ENCODE peak calls at places on chromosomes 6 and 20, in seven cellular contexts. Q is transverse colon, J is HepG2, B is tibial nerve, W is ovary, P is uterus, V is K562. M is an unnamed sample.

GRCh38 chr20:3173582-3174441 is 463 bp upstream of the LZTS3 start:
- DNase-seq in V (peak), P (peak), Q (peak), B (peak), W (peak), J (peak), M (peak)

GRCh38 chr20:63366658-63367360 is 5.7 kb upstream of the CHRNA4 start:
- DNase-seq in B (no peak), V (no peak), P (no peak), W (no peak), Q (no peak), J (no peak), M (no peak)

GRCh38 chr6:125674230-125674629 is 75.2 kb upstream of the HEY2 start:
- DNase-seq in V (no peak), Q (no peak), P (no peak), W (no peak), J (no peak), B (no peak), M (no peak)

GRCh38 chr20:46461808-46462207 is 51.6 kb downstream of the ZNF334 start:
- DNase-seq in P (no peak), W (no peak), Q (no peak), J (no peak), V (no peak), B (no peak), M (no peak)

GRCh38 chr6:81401970-81402690 is 350.4 kb downstream of the TENT5A start:
- DNase-seq in P (no peak), W (no peak), J (no peak), B (no peak), Q (no peak), V (no peak), M (no peak)

GRCh38 chr6:33428219-33428890 is 8.5 kb downstream of the SYNGAP1 start:
- DNase-seq in J (peak), P (no peak), Q (peak), B (no peak), W (no peak), V (peak), M (no peak)

GRCh38 chr6:20008081-20008480 is 170.9 kb downstream of the ID4 start:
- DNase-seq in J (no peak), P (no peak), B (no peak), Q (no peak), V (no peak), W (no peak), M (no peak)

GRCh38 chr6:88013554-88013953 is 34.1 kb upstream of the SPACA1 start:
- DNase-seq in V (no peak), B (no peak), Q (no peak), J (no peak), P (no peak), W (no peak), M (no peak)

GRCh38 chr20:7765221-7765620 is 175.0 kb downstream of the HAO1 start:
- DNase-seq in V (no peak), J (no peak), W (no peak), B (no peak), Q (no peak), P (no peak), M (no peak)

DNA sequence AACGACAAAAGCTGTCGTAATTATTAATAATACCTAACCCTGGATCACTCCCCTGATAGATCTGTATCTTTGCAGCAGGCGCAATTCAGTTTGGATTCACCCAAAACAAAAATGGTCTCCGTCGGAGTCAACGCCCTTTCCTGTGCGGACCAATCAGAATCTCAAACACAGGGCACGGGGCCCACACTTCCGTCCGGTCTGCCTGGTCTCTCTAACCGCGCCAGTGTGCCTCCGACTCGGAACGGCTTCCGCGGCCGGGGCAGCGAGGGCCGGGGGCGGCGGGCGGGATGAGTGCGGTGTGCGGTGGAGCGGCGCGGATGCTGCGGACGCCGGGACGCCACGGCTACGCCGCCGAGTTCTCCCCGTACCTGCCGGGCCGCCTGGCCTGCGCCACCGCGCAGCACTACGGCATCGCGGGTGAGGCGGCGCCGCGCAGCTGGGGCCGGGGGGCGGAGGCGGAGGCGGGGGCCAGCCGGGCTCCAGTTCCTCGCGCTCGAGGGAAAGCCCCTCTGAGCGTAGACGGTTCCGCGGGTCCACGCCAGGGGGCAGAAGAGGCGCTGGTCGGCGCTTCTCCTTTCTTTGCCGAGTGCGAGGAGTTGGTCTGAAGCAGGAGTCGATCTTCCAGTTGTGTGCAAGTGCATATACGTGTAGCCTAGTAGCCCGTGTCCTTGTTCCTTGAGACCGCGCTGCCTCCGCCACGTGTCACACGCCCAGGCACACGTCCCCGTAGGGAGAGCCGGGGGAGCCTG is at the start of gene PEX7:
- DNase-seq in P (peak), J (peak), Q (peak), B (peak), W (peak), V (peak), M (peak)
- TF ChIP-seq POLR2A in P (no peak), J (no peak), Q (peak), B (no peak), W (peak), V (peak), M (no peak)

GRCh38 chr6:7542065-7542877 is 800 bp downstream of the DSP start:
- DNase-seq in J (no peak), P (no peak), B (no peak), Q (peak), V (no peak), W (no peak), M (peak)
- H3K27ac ChIP-seq in J (peak), P (peak), B (peak), Q (peak), V (no peak), W (no peak), M (peak)

GRCh38 chr20:14830466-14830865 is 493.1 kb upstream of the FLRT3 start:
- DNase-seq in P (no peak), V (no peak), Q (no peak), B (no peak), J (no peak), W (no peak), M (no peak)

GRCh38 chr20:14828459-14828858 is 491.0 kb upstream of the FLRT3 start:
- DNase-seq in V (no peak), B (no peak), P (no peak), J (no peak), Q (no peak), W (no peak), M (no peak)

GRCh38 chr20:14829897-14830296 is 492.5 kb upstream of the FLRT3 start:
- DNase-seq in V (no peak), W (no peak), B (no peak), P (no peak), J (no peak), Q (no peak), M (no peak)

GRCh38 chr20:14830899-14831298 is 493.5 kb upstream of the FLRT3 start:
- DNase-seq in J (no peak), W (no peak), P (no peak), V (no peak), B (no peak), Q (no peak), M (no peak)

DNA sequence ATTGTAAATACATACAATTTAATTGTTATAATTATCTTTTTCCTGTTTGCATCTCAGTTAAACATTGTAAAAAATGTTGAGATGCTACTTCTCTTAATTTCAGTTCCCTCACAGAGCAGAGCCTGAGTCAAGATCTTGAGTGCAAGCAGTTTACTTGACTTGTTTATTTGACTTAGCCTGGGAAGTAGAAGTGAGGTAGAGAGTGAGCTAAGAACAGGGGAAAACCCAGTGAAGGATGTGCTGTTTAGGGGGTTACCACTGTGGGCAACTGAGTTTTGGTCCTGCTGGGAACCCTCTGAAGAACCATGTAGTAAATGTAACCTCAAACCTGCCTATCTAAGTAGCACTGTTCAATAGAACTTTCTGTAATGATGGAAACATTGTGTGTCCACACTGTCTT is 495.2 kb upstream of the FLRT3 start:
- DNase-seq in W (no peak), B (no peak), Q (no peak), V (no peak), P (no peak), J (no peak), M (no peak)
- TF ChIP-seq POLR2A in W (no peak), B (no peak), Q (no peak), V (no peak), P (no peak), J (no peak), M (no peak)

GRCh38 chr6:4571011-4571410 is 205.2 kb upstream of the CDYL start:
- DNase-seq in P (no peak), V (no peak), J (no peak), W (no peak), Q (no peak), B (no peak), M (no peak)

GRCh38 chr6:4575724-4576123 is 200.5 kb upstream of the CDYL start:
- DNase-seq in J (no peak), Q (no peak), W (no peak), P (no peak), V (no peak), B (no peak), M (no peak)

GRCh38 chr6:4568138-4568537 is 208.1 kb upstream of the CDYL start:
- DNase-seq in B (no peak), W (no peak), V (no peak), J (no peak), P (no peak), Q (no peak), M (no peak)

GRCh38 chr6:4577406-4577805 is 198.8 kb upstream of the CDYL start:
- DNase-seq in V (no peak), P (no peak), Q (no peak), B (no peak), W (no peak), J (no peak), M (peak)

GRCh38 chr6:4573958-4574481 is 202.2 kb upstream of the CDYL start:
- DNase-seq in V (no peak), J (no peak), W (no peak), Q (no peak), P (no peak), B (no peak), M (no peak)
- H3K27ac ChIP-seq in V (no peak), J (no peak), W (no peak), Q (no peak), P (no peak), B (no peak), M (no peak)

DNA sequence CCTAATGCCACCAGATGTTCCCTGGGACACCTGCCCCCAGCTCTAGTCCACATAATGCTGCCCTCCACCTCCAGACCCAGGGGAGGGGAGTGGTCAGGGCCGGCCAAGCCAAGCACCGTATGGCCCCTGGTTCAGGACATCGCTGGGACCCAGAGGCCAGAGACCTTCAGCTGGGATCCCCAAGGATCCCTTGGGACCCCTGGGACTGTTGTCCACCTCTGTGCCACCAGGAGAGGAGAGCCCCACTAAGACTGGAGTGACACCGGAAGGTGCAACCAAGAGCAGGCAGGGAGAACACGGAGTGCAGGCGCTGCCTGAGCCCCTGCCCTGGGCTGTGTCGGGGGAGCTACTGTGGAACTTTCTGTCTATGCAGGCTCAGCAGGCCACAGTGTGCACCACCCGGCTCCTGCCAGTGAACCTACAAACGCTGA is 43.6 kb downstream of the CTCFL start:
- DNase-seq in J (no peak), P (no peak), W (no peak), B (no peak), V (no peak), Q (no peak), M (no peak)
- TF ChIP-seq POLR2A in J (no peak), P (no peak), W (no peak), B (no peak), V (no peak), Q (no peak), M (no peak)

GRCh38 chr20:50401047-50401586 is 109.1 kb upstream of the PTPN1 start:
- DNase-seq in B (no peak), W (no peak), V (no peak), J (no peak), P (no peak), Q (no peak), M (no peak)

GRCh38 chr20:50399003-50399916 is 110.9 kb upstream of the PTPN1 start:
- DNase-seq in V (peak), J (peak), W (peak), B (no peak), P (peak), Q (peak), M (peak)

GRCh38 chr20:50398471-50399002 is 111.6 kb upstream of the PTPN1 start:
- DNase-seq in J (no peak), Q (no peak), P (no peak), B (no peak), W (no peak), V (no peak), M (no peak)

GRCh38 chr20:50400705-50401045 is 109.5 kb upstream of the PTPN1 start:
- DNase-seq in V (no peak), B (no peak), W (no peak), Q (no peak), P (no peak), J (no peak), M (no peak)

DNA sequence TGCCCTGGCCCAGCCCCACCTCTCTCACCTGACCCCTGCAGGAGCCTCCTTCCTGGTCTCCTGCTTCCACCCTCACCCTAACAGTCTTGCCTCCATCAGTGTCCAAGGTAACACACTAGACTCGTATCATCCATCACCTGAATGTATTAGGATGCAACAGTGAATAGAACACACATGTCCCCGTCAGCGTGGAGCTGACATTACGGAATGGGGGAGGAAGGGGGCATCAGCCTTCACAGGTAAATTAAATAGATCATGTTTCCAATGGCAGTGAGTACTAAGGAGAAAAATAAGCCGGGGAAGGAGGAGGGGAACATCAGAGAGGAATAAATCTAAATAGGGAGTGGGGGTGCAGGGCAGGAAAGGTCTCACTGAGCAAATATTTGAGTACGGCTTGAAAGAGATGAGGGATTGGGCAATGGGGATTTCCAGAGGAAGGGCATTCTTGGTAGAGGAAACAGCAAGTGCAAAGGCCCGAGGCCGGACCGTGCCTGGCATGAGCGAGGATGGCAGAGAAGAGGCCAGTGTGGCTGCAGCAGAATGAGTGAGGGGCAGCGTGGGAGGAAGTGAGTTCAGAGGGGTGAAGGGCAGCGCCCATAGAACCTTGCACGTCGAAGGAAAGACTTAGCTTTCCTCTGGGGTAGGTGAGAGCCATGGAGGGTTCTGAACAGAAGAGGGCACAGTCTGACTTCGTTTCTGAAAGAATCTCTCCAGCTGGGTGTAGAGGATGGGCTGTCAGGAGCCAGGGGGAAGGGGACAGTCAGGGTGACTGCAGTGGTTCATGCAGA is 110.1 kb upstream of the PTPN1 start:
- DNase-seq in V (no peak), W (no peak), B (no peak), Q (no peak), J (peak), P (no peak), M (peak)
- H3K27ac ChIP-seq in V (no peak), W (no peak), B (no peak), Q (peak), J (peak), P (peak), M (peak)

GRCh38 chr6:39279539-39279938 is 34.7 kb downstream of the KCNK17 start:
- DNase-seq in V (no peak), P (no peak), J (no peak), W (no peak), B (no peak), Q (peak), M (peak)
- TF ChIP-seq POLR2A in V (no peak), P (no peak), J (no peak), W (no peak), B (no peak), Q (peak), M (no peak)

DNA sequence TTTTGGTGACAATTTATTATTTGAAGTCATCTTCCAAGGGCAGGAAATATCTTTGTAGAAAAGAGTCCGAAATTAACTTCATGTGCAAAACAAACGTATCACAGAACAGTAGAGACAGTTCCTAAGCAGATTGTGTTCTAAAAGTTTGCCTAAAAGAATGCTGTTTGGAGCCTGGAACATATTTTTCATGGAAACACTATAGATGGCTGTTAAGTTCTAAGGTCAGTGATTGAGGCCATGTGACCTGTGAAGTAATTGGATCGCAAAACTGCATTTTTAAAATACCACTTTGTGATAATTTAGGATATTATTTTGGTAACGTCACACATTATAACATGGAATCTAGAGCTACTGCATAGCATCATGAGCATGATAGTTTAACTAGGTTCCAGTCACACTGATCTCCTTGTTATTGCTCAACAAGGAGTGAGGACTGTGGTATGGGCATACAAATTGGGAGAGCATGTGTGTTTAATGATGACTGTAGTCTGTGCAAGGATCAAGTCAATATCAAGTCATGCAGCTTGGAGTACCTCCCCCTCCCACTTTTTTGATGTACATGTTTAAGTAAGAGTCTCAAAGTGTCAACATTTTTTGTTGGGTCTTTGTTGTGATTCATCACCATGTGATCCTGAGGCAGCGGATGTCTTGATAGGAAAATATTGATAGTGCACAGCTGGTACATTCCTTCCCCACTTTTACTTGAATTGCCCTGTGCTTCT is 609.3 kb upstream of the CITED2 start:
- DNase-seq in V (no peak), W (no peak), Q (no peak), B (no peak), J (no peak), P (no peak), M (no peak)
- H3K27ac ChIP-seq in V (no peak), W (peak), Q (peak), B (no peak), J (no peak), P (peak), M (peak)

M was measured in stomach.